ENCODE peak calls at places on chromosomes 5 and 9, in four cellular contexts. Y is naive thymus-derived CD4-positive, alpha-beta T cell; G is activated T-helper 9 cell treated with anti-CD3 and anti-CD28 coated beads, Interleukin-2, amount 50 U/mL, for 16 hours; P is neural crest cell. J is an unnamed sample.

GRCh38 chr5:59276886-59277514 is 616.5 kb downstream of the PDE4D start:
- DNase-seq in Y (no peak), G (no peak), P (no peak), J (no peak)

GRCh38 chr5:180171568-180172094 is 37.4 kb downstream of the RASGEF1C start:
- DNase-seq in Y (no peak), G (no peak), P (no peak), J (no peak)

GRCh38 chr9:86281577-86282076 is 711 bp downstream of the ISCA1 start:
- DNase-seq in Y (no peak), G (no peak), P (peak), J (no peak)

GRCh38 chr5:44389410-44389879 is at the start of gene FGF10:
- DNase-seq in Y (no peak), G (no peak), P (peak), J (no peak)

GRCh38 chr5:143376911-143377838 is 26.3 kb downstream of the NR3C1 start:
- DNase-seq in Y (no peak), G (no peak), P (no peak), J (no peak)

GRCh38 chr9:121826711-121827110 is 175.3 kb downstream of the DAB2IP start:
- DNase-seq in Y (no peak), G (no peak), P (no peak), J (no peak)

GRCh38 chr9:3662671-3663070 is 136.9 kb upstream of the RFX3 start:
- DNase-seq in Y (no peak), G (no peak), P (no peak), J (no peak)

GRCh38 chr9:112059145-112059979 is 115.7 kb downstream of the SUSD1 start:
- DNase-seq in Y (no peak), G (no peak), P (no peak), J (no peak)

GRCh38 chr9:125142560-125143376 is 560 bp downstream of the SCAI start:
- DNase-seq in Y (peak), G (no peak), P (peak), J (no peak)

GRCh38 chr5:84274585-84275468 is 109.9 kb downstream of the EDIL3 start:
- DNase-seq in Y (no peak), G (no peak), P (peak), J (no peak)